ENCODE peak calls at places on chromosomes 13 and 19, in eight cellular contexts. C, M, R, W, J, U, P and I are unnamed samples.

GRCh38 chr19:2345076-2345475 is 15.0 kb upstream of the TMPRSS9 start:
- DNase-seq in C (no peak), M (no peak), R (no peak), W (peak), J (no peak), U (no peak), P (no peak), I (no peak)

GRCh38 chr19:6186435-6186834 is 51.0 kb downstream of the ACSBG2 start:
- DNase-seq in C (no peak), M (no peak), R (no peak), W (no peak), J (no peak), U (no peak), P (no peak), I (no peak)

GRCh38 chr13:110771194-110771593 is 57.7 kb downstream of the ING1 start:
- DNase-seq in C (peak), M (no peak), R (no peak), W (no peak), J (peak), U (no peak), P (no peak), I (no peak)

GRCh38 chr13:27406178-27406939 is 18.1 kb upstream of the GTF3A start:
- DNase-seq in C (peak), M (peak), R (peak), W (no peak), J (peak), U (no peak), P (peak), I (peak)

GRCh38 chr13:47025791-47026419 is 129.1 kb upstream of the HTR2A start:
- DNase-seq in C (no peak), M (peak), R (no peak), W (no peak), J (no peak), U (no peak), P (no peak), I (no peak)

GRCh38 chr13:20401958-20402856 is 123.5 kb downstream of the CRYL1 start:
- DNase-seq in C (peak), M (peak), R (no peak), W (no peak), J (no peak), U (no peak), P (peak), I (no peak)

GRCh38 chr19:3287814-3288213 is 63.4 kb downstream of the CELF5 start:
- DNase-seq in C (no peak), M (no peak), R (no peak), W (no peak), J (no peak), U (no peak), P (no peak), I (peak)

GRCh38 chr13:91045351-91046034 is 302.0 kb upstream of the MIR17HG start:
- DNase-seq in C (no peak), M (no peak), R (peak), W (no peak), J (no peak), U (no peak), P (peak), I (peak)

GRCh38 chr13:79062291-79062690 is 343.8 kb downstream of the RBM26 start:
- DNase-seq in C (no peak), M (no peak), R (no peak), W (no peak), J (no peak), U (no peak), P (no peak), I (no peak)

GRCh38 chr19:38721977-38722773 is 22.1 kb downstream of the CAPN12 start:
- DNase-seq in C (no peak), M (no peak), R (no peak), W (peak), J (no peak), U (no peak), P (no peak), I (no peak)